ENCODE peak calls at places on chromosomes 13 and 19, in ten cellular contexts. K is A549; C is PC-9; I is lower lobe of right lung; R is endodermal cell; X is CD4-positive, alpha-beta T cell; Z is neural progenitor cell; P is CD8-positive, alpha-beta T cell; S is colonic mucosa; H is psoas muscle. N is an unnamed sample. For H3K9me3, the result is how much of the 10 kb centered on the place peaks cover.

GRCh38 chr13:94712812-94713555 is 639 bp upstream of the SOX21 start:
- DNase-seq in K (peak), C (no peak), I (no peak), R (peak), X (no peak), Z (peak), P (no peak), S (no peak), H (no peak), N (no peak)

GRCh38 chr19:17847538-17848366 is at the start of gene JAK3:
- DNase-seq in K (no peak), C (no peak), I (peak), R (peak), X (peak), Z (peak), P (peak), S (no peak), H (no peak), N (peak)

GRCh38 chr19:35949131-35949530 is 13.0 kb downstream of the LRFN3 start:
- DNase-seq in K (peak), C (no peak), I (no peak), R (no peak), X (no peak), Z (no peak), P (no peak), S (no peak), H (no peak), N (no peak)

GRCh38 chr19:38395381-38396127 is 7.1 kb downstream of the SPRED3 start:
- DNase-seq in K (no peak), C (no peak), I (no peak), R (no peak), X (peak), Z (peak), P (no peak), S (no peak), H (no peak), N (no peak)

GRCh38 chr13:110415669-110416068 is 108.6 kb downstream of the COL4A2 start:
- DNase-seq in K (peak), C (peak), I (no peak), R (peak), X (no peak), Z (no peak), P (no peak), S (peak), H (no peak), N (no peak)

GRCh38 chr19:35740423-35741215 is 1.6 kb downstream of the IGFLR1 start:
- DNase-seq in K (peak), C (peak), I (peak), R (peak), X (peak), Z (peak), P (peak), S (peak), H (peak), N (peak)

GRCh38 chr19:58582985-58583384 is 9.8 kb upstream of the MZF1 start:
- DNase-seq in K (no peak), C (no peak), I (no peak), R (peak), X (no peak), Z (no peak), P (no peak), S (no peak), H (no peak), N (no peak)

GRCh38 chr13:109576331-109576813 is 210.0 kb downstream of the IRS2 start:
- DNase-seq in K (peak), C (no peak), I (no peak), R (no peak), X (no peak), Z (no peak), P (no peak), S (peak), H (no peak), N (no peak)

GRCh38 chr13:28568286-28568685 is 73.4 kb upstream of the FLT1 start:
- DNase-seq in K (no peak), C (no peak), I (peak), R (no peak), X (no peak), Z (no peak), P (no peak), S (peak), H (peak), N (no peak)

GRCh38 chr19:35316560-35316959 is 12.4 kb upstream of the CD22 start:
- DNase-seq in K (no peak), C (no peak), I (no peak), R (no peak), X (no peak), Z (no peak), P (no peak), S (no peak), H (no peak), N (no peak)

GRCh38 chr19:31351212-31352193 is 2.3 kb upstream of the TSHZ3 start:
- DNase-seq in K (peak), C (no peak), I (no peak), R (peak), X (no peak), Z (peak), P (no peak), S (no peak), H (no peak), N (no peak)

GRCh38 chr13:74136089-74136658 is 2.0 kb upstream of the KLF12 start:
- DNase-seq in K (peak), C (no peak), I (no peak), R (no peak), X (peak), Z (no peak), P (no peak), S (peak), H (peak), N (no peak)

DNA sequence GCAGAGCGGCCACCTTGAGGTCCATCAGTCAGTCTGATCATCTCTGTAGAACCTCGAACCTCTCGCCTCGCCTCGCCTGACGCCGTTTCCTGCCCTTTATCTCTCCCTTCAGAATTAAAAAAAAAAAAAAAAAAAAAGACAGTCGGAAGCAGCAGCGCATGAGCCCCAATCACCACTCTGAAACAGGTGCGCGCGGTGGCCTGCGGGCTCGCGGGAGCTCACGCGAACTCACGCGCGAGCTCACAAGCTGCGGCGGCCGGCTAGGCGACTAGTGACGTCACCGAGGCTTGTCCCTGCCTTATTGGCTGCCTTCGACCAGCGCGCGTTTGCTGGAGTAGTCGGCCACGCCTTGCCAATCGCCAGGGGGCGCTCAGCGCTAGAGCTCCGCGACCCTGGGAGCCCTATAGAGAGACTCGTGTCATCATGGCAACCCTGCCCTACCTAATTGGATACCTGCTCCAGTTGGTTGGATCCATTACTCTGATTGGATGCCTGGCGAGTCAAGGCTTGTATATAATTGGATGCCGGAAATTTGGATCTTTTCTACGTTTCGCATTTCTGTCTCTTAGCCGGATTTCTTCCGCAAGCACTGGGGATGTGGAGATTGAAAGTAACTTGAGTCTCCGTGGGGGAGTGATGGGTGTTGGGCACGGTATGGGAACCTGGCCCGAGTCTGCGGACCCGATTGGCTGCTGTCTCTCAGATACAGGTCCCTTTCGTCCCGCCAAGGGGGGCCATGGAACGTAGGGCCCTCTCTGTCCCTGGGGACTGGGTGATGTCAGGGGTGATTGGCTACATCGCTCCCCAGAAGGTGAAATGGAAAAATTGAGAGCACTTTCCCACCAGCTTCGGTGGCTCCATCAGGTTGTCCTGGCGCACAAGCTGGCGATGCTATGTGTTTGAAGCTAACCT is 31.6 kb downstream of the SYT3 start:
- DNase-seq in K (peak), C (no peak), I (peak), R (peak), X (peak), Z (peak), P (peak), S (peak), H (peak), N (peak)
- TF ChIP-seq CTCF in K (peak), C (no peak), I (peak), R (peak), X (no peak), Z (peak), P (no peak), S (no peak), H (no peak), N (peak)

GRCh38 chr19:27774827-27775226 is 1438.1 kb downstream of the UQCRFS1 start:
- DNase-seq in K (peak), C (no peak), I (no peak), R (peak), X (no peak), Z (no peak), P (no peak), S (no peak), H (no peak), N (peak)
- H3K9me3 ChIP-seq in K (half or more), C (under half), I (under half), R (half or more), X (half or more), Z (under half), P (under half), S (under half), H (under half), N (under half)

GRCh38 chr19:7927605-7928333 is 1.8 kb upstream of the CTXN1 start:
- DNase-seq in K (no peak), C (no peak), I (peak), R (no peak), X (no peak), Z (no peak), P (no peak), S (no peak), H (peak), N (no peak)

GRCh38 chr19:7930765-7931164 is 4.8 kb upstream of the CTXN1 start:
- DNase-seq in K (no peak), C (no peak), I (no peak), R (no peak), X (no peak), Z (no peak), P (no peak), S (no peak), H (no peak), N (no peak)

GRCh38 chr19:7928334-7928706 is 2.4 kb upstream of the CTXN1 start:
- DNase-seq in K (no peak), C (no peak), I (no peak), R (no peak), X (no peak), Z (no peak), P (no peak), S (no peak), H (no peak), N (no peak)

GRCh38 chr19:7926727-7927604 is 1.0 kb upstream of the CTXN1 start:
- DNase-seq in K (no peak), C (no peak), I (peak), R (no peak), X (no peak), Z (no peak), P (no peak), S (no peak), H (peak), N (no peak)

GRCh38 chr19:7928741-7929701 is 3.1 kb upstream of the CTXN1 start:
- DNase-seq in K (peak), C (peak), I (peak), R (peak), X (peak), Z (peak), P (peak), S (no peak), H (peak), N (no peak)
- TF ChIP-seq CTCF in K (no peak), C (peak), I (peak), R (peak), X (peak), Z (peak), P (peak), S (no peak), H (peak), N (peak)

GRCh38 chr13:18996221-18996620 is 185.4 kb downstream of the TUBA3C start:
- DNase-seq in K (no peak), C (no peak), I (no peak), R (no peak), X (no peak), Z (no peak), P (no peak), S (no peak), H (peak), N (no peak)

GRCh38 chr13:18993884-18994660 is 187.6 kb downstream of the TUBA3C start:
- DNase-seq in K (no peak), C (no peak), I (no peak), R (no peak), X (no peak), Z (no peak), P (no peak), S (no peak), H (peak), N (no peak)

GRCh38 chr13:18991054-18991453 is 190.6 kb downstream of the TUBA3C start:
- DNase-seq in K (no peak), C (no peak), I (no peak), R (no peak), X (no peak), Z (no peak), P (no peak), S (no peak), H (no peak), N (no peak)

GRCh38 chr13:18995259-18995873 is 186.3 kb downstream of the TUBA3C start:
- DNase-seq in K (no peak), C (no peak), I (no peak), R (no peak), X (no peak), Z (no peak), P (no peak), S (no peak), H (peak), N (no peak)

GRCh38 chr13:18992791-18993190 is 188.8 kb downstream of the TUBA3C start:
- DNase-seq in K (no peak), C (no peak), I (no peak), R (no peak), X (no peak), Z (no peak), P (no peak), S (no peak), H (peak), N (no peak)
- H3K9me3 ChIP-seq in K (under half), C (under half), I (under half), R (half or more), X (under half), Z (under half), P (under half), S (under half), H (under half), N (under half)

GRCh38 chr19:33374406-33374703 is 846 bp downstream of the CEBPG start:
- DNase-seq in K (no peak), C (no peak), I (no peak), R (no peak), X (no peak), Z (peak), P (no peak), S (no peak), H (peak), N (no peak)
- TF ChIP-seq CTCF in K (no peak), C (no peak), I (no peak), R (peak), X (peak), Z (no peak), P (no peak), S (no peak), H (no peak), N (no peak)

DNA sequence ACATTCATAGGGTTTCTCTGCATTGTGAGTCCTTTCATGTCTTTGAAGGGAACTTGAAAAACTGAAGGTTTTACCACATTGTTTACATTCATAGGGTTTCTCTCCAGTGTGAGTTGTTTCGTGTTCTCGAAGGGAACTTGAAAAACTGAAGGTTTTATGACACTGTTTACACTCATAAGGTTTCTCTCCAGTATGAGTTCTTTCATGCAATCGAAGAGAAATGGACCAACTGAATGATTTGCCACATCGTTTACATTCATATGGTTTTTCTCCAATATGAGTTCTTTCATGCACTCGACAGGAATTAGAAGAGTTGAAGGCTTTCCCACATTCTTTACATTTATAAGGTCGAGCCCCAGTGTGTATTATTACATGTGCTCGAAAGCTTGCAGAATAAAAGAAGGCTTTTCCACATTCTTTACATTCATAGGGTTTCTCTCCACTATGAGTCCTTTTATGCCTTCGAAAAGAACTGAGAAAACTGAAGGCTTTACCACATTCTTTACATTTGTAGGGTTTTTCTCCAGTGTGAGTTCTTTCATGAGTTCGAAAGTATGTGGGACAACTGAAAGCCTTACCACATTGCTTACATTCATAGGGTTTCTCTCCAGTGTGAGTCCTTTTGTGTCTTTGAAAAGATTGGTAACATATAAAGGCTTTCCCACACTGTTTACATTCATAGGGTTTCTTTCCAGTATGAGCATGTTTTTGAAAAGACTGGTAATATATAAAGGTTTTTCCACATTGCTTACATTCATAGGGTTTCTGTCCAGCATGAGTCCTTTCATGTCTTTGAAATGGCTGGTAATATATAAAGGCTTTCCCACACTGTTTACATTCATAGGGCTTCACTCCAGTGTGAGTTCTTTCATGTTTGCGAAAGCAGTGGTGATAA is 20.7 kb downstream of the ZNF14 start:
- DNase-seq in K (no peak), C (no peak), I (no peak), R (no peak), X (no peak), Z (no peak), P (no peak), S (no peak), H (no peak), N (no peak)
- H3K9me3 ChIP-seq in K (half or more), C (half or more), I (half or more), R (half or more), X (half or more), Z (half or more), P (half or more), S (under half), H (half or more), N (under half)

GRCh38 chr19:33430674-33431277 is 57.3 kb downstream of the CEBPG start:
- DNase-seq in K (peak), C (peak), I (peak), R (peak), X (peak), Z (peak), P (peak), S (peak), H (peak), N (peak)
- TF ChIP-seq CTCF in K (peak), C (peak), I (peak), R (peak), X (peak), Z (peak), P (peak), S (peak), H (peak), N (peak)